ENCODE peak calls at places on chromosomes 16 and 17, in six cellular contexts. L, G, B, W, Z and D are unnamed samples. For H3K27me3, the result is how much of the 10 kb centered on the place peaks cover.

GRCh38 chr17:11240841-11241610 is at the start of gene SHISA6:
- DNase-seq in L (no peak), G (peak), B (no peak), W (no peak), Z (no peak), D (no peak)

GRCh38 chr16:35744084-35744483 is 2284.7 kb downstream of the TP53TG3F start:
- DNase-seq in L (no peak), G (no peak), B (no peak), W (no peak), Z (no peak), D (no peak)

GRCh38 chr16:58299757-58300349 is 5.0 kb upstream of the PRSS54 start:
- DNase-seq in L (peak), G (no peak), B (no peak), W (peak), Z (peak), D (peak)

GRCh38 chr17:15273141-15273793 is 8.1 kb upstream of the PMP22 start:
- DNase-seq in L (no peak), G (no peak), B (no peak), W (no peak), Z (no peak), D (no peak)

GRCh38 chr17:56838687-56839086 is 4.7 kb downstream of the DGKE start:
- DNase-seq in L (no peak), G (no peak), B (no peak), W (no peak), Z (no peak), D (no peak)

GRCh38 chr17:40059729-40060475 is 2.9 kb upstream of the THRA start:
- DNase-seq in L (no peak), G (no peak), B (no peak), W (no peak), Z (no peak), D (no peak)

GRCh38 chr17:80871341-80871740 is 120.3 kb upstream of the CHMP6 start:
- DNase-seq in L (no peak), G (no peak), B (no peak), W (no peak), Z (no peak), D (peak)

GRCh38 chr16:27839419-27839818 is 224.1 kb downstream of the GSG1L start:
- DNase-seq in L (no peak), G (no peak), B (no peak), W (no peak), Z (no peak), D (no peak)

GRCh38 chr17:80861892-80862291 is 129.7 kb upstream of the CHMP6 start:
- DNase-seq in L (no peak), G (peak), B (no peak), W (no peak), Z (no peak), D (no peak)

GRCh38 chr17:8189711-8190477 is at the start of gene BORCS6:
- DNase-seq in L (peak), G (peak), B (peak), W (peak), Z (peak), D (peak)

GRCh38 chr17:76524598-76525512 is 12.7 kb downstream of the CYGB start:
- DNase-seq in L (no peak), G (no peak), B (no peak), W (peak), Z (no peak), D (no peak)

GRCh38 chr17:61338000-61338864 is 61.4 kb upstream of the TBX2 start:
- DNase-seq in L (no peak), G (no peak), B (no peak), W (peak), Z (no peak), D (no peak)

GRCh38 chr17:61139219-61139618 is 260.4 kb upstream of the TBX2 start:
- DNase-seq in L (no peak), G (no peak), B (peak), W (no peak), Z (no peak), D (peak)

GRCh38 chr16:20940864-20941634 is 40.5 kb downstream of the LYRM1 start:
- DNase-seq in L (no peak), G (no peak), B (no peak), W (no peak), Z (no peak), D (peak)

GRCh38 chr17:74245145-74245817 is 28.8 kb upstream of the DNAI2 start:
- DNase-seq in L (no peak), G (peak), B (no peak), W (no peak), Z (peak), D (no peak)

GRCh38 chr16:81528258-81528657 is 83.7 kb downstream of the CMIP start:
- DNase-seq in L (peak), G (no peak), B (no peak), W (no peak), Z (no peak), D (no peak)

GRCh38 chr16:10584956-10585561 is 4.7 kb upstream of the EMP2 start:
- DNase-seq in L (no peak), G (no peak), B (no peak), W (no peak), Z (no peak), D (no peak)

GRCh38 chr17:30158896-30159625 is 42.4 kb downstream of the NSRP1 start:
- DNase-seq in L (no peak), G (no peak), B (no peak), W (no peak), Z (no peak), D (no peak)

GRCh38 chr16:4386452-4386813 is 14.8 kb downstream of the VASN start:
- DNase-seq in L (no peak), G (no peak), B (no peak), W (no peak), Z (no peak), D (no peak)

GRCh38 chr17:50832267-50833227 is 2.8 kb upstream of the WFIKKN2 start:
- DNase-seq in L (no peak), G (no peak), B (no peak), W (no peak), Z (no peak), D (no peak)

GRCh38 chr17:58532555-58532951 is 18.1 kb upstream of the MTMR4 start:
- DNase-seq in L (no peak), G (peak), B (no peak), W (no peak), Z (no peak), D (no peak)
- H3K4me3 ChIP-seq in L (no peak), G (peak), B (peak), W (peak), Z (peak), D (no peak)

DNA sequence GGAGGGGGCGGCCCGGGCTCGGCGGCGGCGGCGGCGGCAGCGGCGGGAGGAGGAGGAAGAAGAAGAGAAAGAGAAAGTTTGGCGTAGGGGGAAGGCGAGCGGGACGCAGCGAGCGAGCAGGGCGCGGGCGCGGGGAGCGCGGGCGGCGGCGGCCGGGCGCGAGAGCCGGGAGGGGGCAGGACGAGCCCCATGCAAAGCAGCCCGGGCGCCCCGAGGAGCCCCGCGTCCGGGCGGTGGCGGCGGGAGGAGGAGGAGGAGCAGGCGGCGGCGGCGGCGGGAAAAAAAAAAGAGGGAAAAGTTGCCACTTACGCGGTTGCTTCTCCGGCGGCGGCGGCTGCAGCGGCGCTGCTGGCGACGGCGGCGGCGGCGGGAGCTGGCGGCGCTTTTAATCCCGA is 10.3 kb upstream of the ZFHX3 start:
- DNase-seq in L (peak), G (peak), B (no peak), W (no peak), Z (no peak), D (no peak)
- H3K27me3 ChIP-seq in L (under half), G (under half), B (under half), W (under half), Z (under half), D (under half)

GRCh38 chr17:28612936-28613872 is 781 bp downstream of the RSKR start:
- DNase-seq in L (peak), G (peak), B (no peak), W (peak), Z (no peak), D (no peak)
- TF ChIP-seq GABPA in L (no peak), G (no peak), B (no peak), W (no peak), Z (no peak), D (no peak)

GRCh38 chr17:46205975-46206374 is 12.7 kb upstream of the KANSL1 start:
- DNase-seq in L (no peak), G (no peak), B (no peak), W (no peak), Z (no peak), D (no peak)
- H3K4me3 ChIP-seq in L (no peak), G (no peak), B (no peak), W (no peak), Z (no peak), D (no peak)

DNA sequence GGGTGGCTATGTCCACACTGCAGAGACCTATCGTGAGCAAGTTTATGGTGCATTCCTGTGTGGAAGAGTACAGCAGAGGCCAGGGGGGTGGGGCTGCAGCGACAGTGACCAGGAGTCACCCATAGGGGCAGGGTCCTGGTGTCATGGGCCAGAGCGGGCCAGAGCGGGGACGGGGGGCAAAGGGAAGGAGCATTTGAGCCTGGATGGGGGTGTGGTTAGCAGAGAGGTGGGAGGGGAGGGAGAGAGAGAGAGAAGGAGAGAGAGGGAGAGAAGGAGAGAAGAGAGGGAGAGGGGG is 17.8 kb downstream of the JPH3 start:
- DNase-seq in L (no peak), G (peak), B (no peak), W (no peak), Z (no peak), D (no peak)
- H3K27me3 ChIP-seq in L (under half), G (under half), B (under half), W (under half), Z (under half), D (under half)

GRCh38 chr17:44502598-44503079 is 567 bp downstream of the GPATCH8 start:
- DNase-seq in L (peak), G (no peak), B (no peak), W (no peak), Z (no peak), D (no peak)

GRCh38 chr17:44499722-44500121 is 3.5 kb downstream of the GPATCH8 start:
- DNase-seq in L (no peak), G (no peak), B (no peak), W (no peak), Z (no peak), D (no peak)

GRCh38 chr17:44503080-44503842 is at the start of gene GPATCH8:
- DNase-seq in L (peak), G (peak), B (peak), W (peak), Z (peak), D (peak)

GRCh38 chr17:44496815-44497214 is 6.4 kb downstream of the GPATCH8 start:
- DNase-seq in L (no peak), G (no peak), B (no peak), W (no peak), Z (no peak), D (no peak)

GRCh38 chr17:44501866-44502265 is 1.3 kb downstream of the GPATCH8 start:
- DNase-seq in L (peak), G (no peak), B (no peak), W (no peak), Z (no peak), D (no peak)
- TF ChIP-seq GABPA in L (no peak), G (no peak), B (no peak), W (no peak), Z (no peak), D (no peak)

GRCh38 chr17:66426397-66427033 is 124.1 kb downstream of the PRKCA start:
- DNase-seq in L (peak), G (no peak), B (no peak), W (peak), Z (no peak), D (peak)
- H3K4me3 ChIP-seq in L (no peak), G (no peak), B (no peak), W (no peak), Z (no peak), D (no peak)

GRCh38 chr17:34125921-34126320 is 129.2 kb upstream of the CCL2 start:
- DNase-seq in L (no peak), G (no peak), B (no peak), W (no peak), Z (no peak), D (no peak)
- H3K27me3 ChIP-seq in L (under half), G (under half), B (under half), W (under half), Z (under half), D (under half)

DNA sequence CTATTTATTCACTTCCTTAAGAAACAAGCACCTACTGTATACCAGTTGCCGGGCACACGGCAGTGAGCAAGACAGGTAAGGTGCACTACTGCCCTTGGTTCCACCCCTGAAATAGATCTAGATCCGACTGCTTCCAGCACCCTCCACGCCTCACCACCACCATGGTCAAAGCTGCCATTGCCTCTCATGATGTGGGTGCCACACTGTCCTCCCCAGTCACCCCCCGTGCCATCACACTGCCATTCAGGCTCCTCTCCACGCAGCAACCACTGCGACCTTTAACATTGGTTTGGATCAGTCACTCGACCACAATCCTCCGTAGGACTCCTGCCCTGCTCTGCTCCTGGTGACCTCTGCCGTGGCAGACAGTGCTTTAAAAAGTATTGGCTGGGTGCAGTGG is 226.8 kb downstream of the CPPED1 start:
- DNase-seq in L (no peak), G (no peak), B (no peak), W (no peak), Z (no peak), D (no peak)
- TF ChIP-seq GABPA in L (no peak), G (no peak), B (no peak), W (no peak), Z (no peak), D (no peak)